ENCODE peak calls at places on chromosomes 7 and 10, in eight cellular contexts. One of them, this sample, is unnamed.
A peak's percentile ranks its signal among the peaks of the same experiment; 100 is the strongest.

GRCh38 chr10:120735773-120736371 is 115.3 kb upstream of the WDR11 start:
- DNase-seq in heart right ventricle: no peak
- DNase-seq in ELR: peak; percentile 49
- DNase-seq in prostate gland: no peak
- DNase-seq in cardiac fibroblast: peak; percentile 45
- DNase-seq in left lobe of liver: no peak
- DNase-seq in SK-MEL-5: peak; percentile 33
- DNase-seq in amniotic stem cell: no peak
- DNase-seq in this sample: no peak

GRCh38 chr10:49089152-49089788 is 26.1 kb downstream of the VSTM4 start:
- DNase-seq in prostate gland: no peak
- DNase-seq in left lobe of liver: no peak
- DNase-seq in cardiac fibroblast: no peak
- DNase-seq in SK-MEL-5: no peak
- DNase-seq in ELR: no peak
- DNase-seq in amniotic stem cell: no peak
- DNase-seq in heart right ventricle: no peak
- DNase-seq in this sample: no peak

GRCh38 chr7:17099083-17099973 is 199.1 kb upstream of the AHR start:
- DNase-seq in heart right ventricle: no peak
- DNase-seq in SK-MEL-5: no peak
- DNase-seq in prostate gland: peak; percentile 84
- DNase-seq in ELR: peak; percentile 45
- DNase-seq in cardiac fibroblast: peak; percentile 90
- DNase-seq in amniotic stem cell: no peak
- DNase-seq in left lobe of liver: peak; percentile 82
- DNase-seq in this sample: no peak

GRCh38 chr7:17422966-17423365 is 124.5 kb downstream of the AHR start:
- DNase-seq in ELR: no peak
- DNase-seq in SK-MEL-5: peak; percentile 64
- DNase-seq in prostate gland: no peak
- DNase-seq in heart right ventricle: no peak
- DNase-seq in left lobe of liver: no peak
- DNase-seq in cardiac fibroblast: no peak
- DNase-seq in amniotic stem cell: no peak
- DNase-seq in this sample: no peak

GRCh38 chr10:29189272-29189671 is 99.6 kb upstream of the LYZL1 start:
- DNase-seq in prostate gland: no peak
- DNase-seq in ELR: no peak
- DNase-seq in SK-MEL-5: no peak
- DNase-seq in amniotic stem cell: no peak
- DNase-seq in heart right ventricle: peak; percentile 5
- DNase-seq in cardiac fibroblast: peak; percentile 73
- DNase-seq in left lobe of liver: no peak
- DNase-seq in this sample: no peak

GRCh38 chr7:80918909-80919721 is at the start of gene SEMA3C:
- DNase-seq in heart right ventricle: peak; percentile 84
- DNase-seq in ELR: peak; percentile 95
- DNase-seq in SK-MEL-5: peak; percentile 94
- DNase-seq in amniotic stem cell: peak; percentile 78
- DNase-seq in cardiac fibroblast: peak; percentile 97
- DNase-seq in left lobe of liver: peak; percentile 83
- DNase-seq in prostate gland: peak; percentile 91
- DNase-seq in this sample: peak; percentile 76

GRCh38 chr7:155166108-155166507 is 96.0 kb downstream of the HTR5A start:
- DNase-seq in ELR: peak; percentile 61
- DNase-seq in amniotic stem cell: no peak
- DNase-seq in left lobe of liver: no peak
- DNase-seq in SK-MEL-5: no peak
- DNase-seq in prostate gland: no peak
- DNase-seq in cardiac fibroblast: no peak
- DNase-seq in heart right ventricle: no peak
- DNase-seq in this sample: no peak

GRCh38 chr7:44386139-44386913 is 60.9 kb upstream of the CAMK2B start:
- DNase-seq in prostate gland: no peak
- DNase-seq in heart right ventricle: no peak
- DNase-seq in left lobe of liver: no peak
- DNase-seq in SK-MEL-5: no peak
- DNase-seq in cardiac fibroblast: peak; percentile 41
- DNase-seq in amniotic stem cell: no peak
- DNase-seq in ELR: peak; percentile 89
- DNase-seq in this sample: no peak

GRCh38 chr10:123573236-123574147 is 92.7 kb upstream of the GPR26 start:
- DNase-seq in heart right ventricle: no peak
- DNase-seq in left lobe of liver: peak; percentile 67
- DNase-seq in cardiac fibroblast: peak; percentile 4
- DNase-seq in SK-MEL-5: peak; percentile 69
- DNase-seq in prostate gland: peak; percentile 40
- DNase-seq in ELR: peak; percentile 49
- DNase-seq in amniotic stem cell: peak; percentile 11
- DNase-seq in this sample: no peak

GRCh38 chr7:81492910-81493309 is 276.9 kb downstream of the HGF start:
- DNase-seq in prostate gland: no peak
- DNase-seq in cardiac fibroblast: no peak
- DNase-seq in left lobe of liver: no peak
- DNase-seq in heart right ventricle: no peak
- DNase-seq in ELR: no peak
- DNase-seq in SK-MEL-5: no peak
- DNase-seq in amniotic stem cell: no peak
- DNase-seq in this sample: no peak

GRCh38 chr7:47327306-47327697 is 254.6 kb downstream of the TNS3 start:
- DNase-seq in left lobe of liver: peak; percentile 33
- DNase-seq in SK-MEL-5: peak; percentile 81
- DNase-seq in heart right ventricle: no peak
- DNase-seq in ELR: no peak
- DNase-seq in prostate gland: no peak
- DNase-seq in cardiac fibroblast: peak; percentile 57
- DNase-seq in amniotic stem cell: no peak
- DNase-seq in this sample: no peak

GRCh38 chr10:78028438-78029293 is 649 bp downstream of the POLR3A start:
- DNase-seq in ELR: peak; percentile 62
- DNase-seq in prostate gland: no peak
- DNase-seq in SK-MEL-5: no peak
- DNase-seq in heart right ventricle: peak; percentile 23
- DNase-seq in cardiac fibroblast: peak; percentile 58
- DNase-seq in amniotic stem cell: no peak
- DNase-seq in left lobe of liver: no peak
- DNase-seq in this sample: no peak

GRCh38 chr7:71332226-71332625 is 200.3 kb downstream of the GALNT17 start:
- DNase-seq in left lobe of liver: no peak
- DNase-seq in SK-MEL-5: no peak
- DNase-seq in cardiac fibroblast: no peak
- DNase-seq in ELR: no peak
- DNase-seq in heart right ventricle: no peak
- DNase-seq in amniotic stem cell: no peak
- DNase-seq in prostate gland: no peak
- DNase-seq in this sample: no peak

GRCh38 chr7:36036590-36036989 is 116.5 kb upstream of the EEPD1 start:
- DNase-seq in ELR: peak; percentile 43
- DNase-seq in heart right ventricle: peak; percentile 54
- DNase-seq in amniotic stem cell: no peak
- DNase-seq in left lobe of liver: no peak
- DNase-seq in prostate gland: no peak
- DNase-seq in cardiac fibroblast: peak; percentile 50
- DNase-seq in SK-MEL-5: no peak
- DNase-seq in this sample: no peak

GRCh38 chr7:84394219-84394618 is 199.6 kb upstream of the SEMA3A start:
- DNase-seq in prostate gland: no peak
- DNase-seq in cardiac fibroblast: no peak
- DNase-seq in heart right ventricle: no peak
- DNase-seq in left lobe of liver: no peak
- DNase-seq in amniotic stem cell: no peak
- DNase-seq in ELR: peak; percentile 17
- DNase-seq in SK-MEL-5: no peak
- DNase-seq in this sample: no peak

GRCh38 chr10:5492929-5493576 is 6.3 kb downstream of the CALML5 start:
- DNase-seq in cardiac fibroblast: no peak
- DNase-seq in amniotic stem cell: no peak
- DNase-seq in SK-MEL-5: no peak
- DNase-seq in prostate gland: no peak
- DNase-seq in left lobe of liver: no peak
- DNase-seq in heart right ventricle: no peak
- DNase-seq in ELR: no peak
- DNase-seq in this sample: no peak

GRCh38 chr7:34155225-34155908 is 250.0 kb downstream of the BMPER start:
- DNase-seq in left lobe of liver: no peak
- DNase-seq in prostate gland: no peak
- DNase-seq in heart right ventricle: no peak
- DNase-seq in cardiac fibroblast: peak; percentile 96
- DNase-seq in ELR: peak; percentile 92
- DNase-seq in amniotic stem cell: peak; percentile 76
- DNase-seq in SK-MEL-5: peak; percentile 16
- DNase-seq in this sample: peak; percentile 90

GRCh38 chr10:130387936-130388580 is 251.9 kb downstream of the GLRX3 start:
- DNase-seq in cardiac fibroblast: no peak
- DNase-seq in ELR: no peak
- DNase-seq in amniotic stem cell: no peak
- DNase-seq in prostate gland: no peak
- DNase-seq in SK-MEL-5: no peak
- DNase-seq in left lobe of liver: no peak
- DNase-seq in heart right ventricle: no peak
- DNase-seq in this sample: no peak

This sample was measured in non-pigmented ciliary epithelial cell.